ENCODE peak calls at places on chromosomes 1 and 21, in six cellular contexts. One of them, this sample, is unnamed.

GRCh38 chr1:235545294-235545930 is 41.2 kb upstream of the B3GALNT2 start:
- DNase-seq in psoas muscle: no peak
- DNase-seq in Peyer's patch: no peak
- DNase-seq in spleen: no peak
- DNase-seq in AG09309: no peak
- DNase-seq in sigmoid colon: no peak
- DNase-seq in this sample: no peak

GRCh38 chr21:46555678-46556077 is 49.2 kb downstream of the S100B start:
- DNase-seq in spleen: no peak
- DNase-seq in sigmoid colon: no peak
- DNase-seq in psoas muscle: no peak
- DNase-seq in Peyer's patch: no peak
- DNase-seq in AG09309: no peak
- DNase-seq in this sample: no peak

GRCh38 chr1:164645921-164646320 is 86.9 kb downstream of the PBX1 start:
- DNase-seq in psoas muscle: no peak
- DNase-seq in AG09309: no peak
- DNase-seq in spleen: no peak
- DNase-seq in Peyer's patch: no peak
- DNase-seq in sigmoid colon: no peak
- DNase-seq in this sample: no peak

GRCh38 chr1:11391327-11391726 is 87.6 kb upstream of the DISP3 start:
- DNase-seq in spleen: no peak
- DNase-seq in AG09309: no peak
- DNase-seq in sigmoid colon: no peak
- DNase-seq in Peyer's patch: no peak
- DNase-seq in psoas muscle: no peak
- DNase-seq in this sample: no peak

GRCh38 chr1:115164940-115165718 is 75.8 kb upstream of the TSPAN2 start:
- DNase-seq in Peyer's patch: no peak
- DNase-seq in psoas muscle: no peak
- DNase-seq in spleen: no peak
- DNase-seq in sigmoid colon: no peak
- DNase-seq in AG09309: no peak
- DNase-seq in this sample: no peak

GRCh38 chr1:243910612-243911011 is 60.6 kb upstream of the AKT3 start:
- DNase-seq in psoas muscle: no peak
- DNase-seq in AG09309: no peak
- DNase-seq in spleen: no peak
- DNase-seq in sigmoid colon: no peak
- DNase-seq in Peyer's patch: no peak
- DNase-seq in this sample: peak; percentile 4

GRCh38 chr1:107963601-107964396 is 1.2 kb downstream of the VAV3 start:
- DNase-seq in AG09309: no peak
- DNase-seq in Peyer's patch: peak; percentile 72
- DNase-seq in sigmoid colon: peak; percentile 59
- DNase-seq in spleen: peak; percentile 89
- DNase-seq in psoas muscle: peak; percentile 13
- DNase-seq in this sample: peak; percentile 91

GRCh38 chr1:172948457-172948856 is 102.3 kb downstream of the TNFSF18 start:
- DNase-seq in Peyer's patch: no peak
- DNase-seq in AG09309: peak; percentile 61
- DNase-seq in sigmoid colon: no peak
- DNase-seq in spleen: no peak
- DNase-seq in psoas muscle: no peak
- DNase-seq in this sample: no peak

GRCh38 chr1:218674280-218674773 is 329.2 kb downstream of the TGFB2 start:
- DNase-seq in spleen: no peak
- DNase-seq in sigmoid colon: no peak
- DNase-seq in psoas muscle: no peak
- DNase-seq in Peyer's patch: no peak
- DNase-seq in AG09309: no peak
- DNase-seq in this sample: no peak

GRCh38 chr1:159012495-159012894 is 2.8 kb downstream of the IFI16 start:
- DNase-seq in Peyer's patch: peak; percentile 67
- DNase-seq in AG09309: no peak
- DNase-seq in psoas muscle: no peak
- DNase-seq in sigmoid colon: no peak
- DNase-seq in spleen: peak; percentile 76
- DNase-seq in this sample: peak; percentile 90

GRCh38 chr1:205351984-205352713 is 4.6 kb downstream of the KLHDC8A start:
- DNase-seq in psoas muscle: no peak
- DNase-seq in Peyer's patch: no peak
- DNase-seq in spleen: no peak
- DNase-seq in sigmoid colon: no peak
- DNase-seq in AG09309: no peak
- DNase-seq in this sample: no peak

GRCh38 chr1:228018125-228018398 is 11.3 kb downstream of the WNT3A start:
- DNase-seq in sigmoid colon: no peak
- DNase-seq in psoas muscle: no peak
- DNase-seq in Peyer's patch: no peak
- DNase-seq in spleen: no peak
- DNase-seq in AG09309: no peak
- DNase-seq in this sample: no peak

GRCh38 chr1:67840449-67840848 is 7.2 kb upstream of the GNG12 start:
- DNase-seq in psoas muscle: no peak
- DNase-seq in sigmoid colon: no peak
- DNase-seq in AG09309: peak; percentile 75
- DNase-seq in spleen: no peak
- DNase-seq in Peyer's patch: no peak
- DNase-seq in this sample: no peak

GRCh38 chr1:59150537-59151386 is 146.1 kb upstream of the FGGY start:
- DNase-seq in AG09309: peak; percentile 98
- DNase-seq in sigmoid colon: peak; percentile 96
- DNase-seq in Peyer's patch: peak; percentile 29
- DNase-seq in psoas muscle: peak; percentile 87
- DNase-seq in spleen: no peak
- DNase-seq in this sample: peak; percentile 69

GRCh38 chr21:37917612-37918011 is 1.4 kb upstream of the KCNJ6 start:
- DNase-seq in sigmoid colon: no peak
- DNase-seq in AG09309: no peak
- DNase-seq in Peyer's patch: no peak
- DNase-seq in psoas muscle: no peak
- DNase-seq in spleen: no peak
- DNase-seq in this sample: no peak

GRCh38 chr21:14600569-14601308 is 54.6 kb upstream of the SAMSN1 start:
- DNase-seq in AG09309: no peak
- DNase-seq in spleen: no peak
- DNase-seq in psoas muscle: no peak
- DNase-seq in Peyer's patch: no peak
- DNase-seq in sigmoid colon: no peak
- DNase-seq in this sample: no peak

GRCh38 chr1:100440075-100440809 is 87.9 kb downstream of the CDC14A start:
- DNase-seq in spleen: no peak
- DNase-seq in AG09309: no peak
- DNase-seq in psoas muscle: no peak
- DNase-seq in Peyer's patch: peak; percentile 51
- DNase-seq in sigmoid colon: no peak
- DNase-seq in this sample: peak; percentile 14

GRCh38 chr1:92399076-92399475 is 87.6 kb downstream of the GFI1 start:
- DNase-seq in psoas muscle: no peak
- DNase-seq in sigmoid colon: no peak
- DNase-seq in spleen: no peak
- DNase-seq in AG09309: no peak
- DNase-seq in Peyer's patch: no peak
- DNase-seq in this sample: peak; percentile 81

GRCh38 chr1:902802-903201 is 20.9 kb upstream of the SAMD11 start:
- DNase-seq in sigmoid colon: no peak
- DNase-seq in Peyer's patch: peak; percentile 6
- DNase-seq in spleen: no peak
- DNase-seq in psoas muscle: peak; percentile 10
- DNase-seq in AG09309: no peak
- DNase-seq in this sample: peak; percentile 0

DNA sequence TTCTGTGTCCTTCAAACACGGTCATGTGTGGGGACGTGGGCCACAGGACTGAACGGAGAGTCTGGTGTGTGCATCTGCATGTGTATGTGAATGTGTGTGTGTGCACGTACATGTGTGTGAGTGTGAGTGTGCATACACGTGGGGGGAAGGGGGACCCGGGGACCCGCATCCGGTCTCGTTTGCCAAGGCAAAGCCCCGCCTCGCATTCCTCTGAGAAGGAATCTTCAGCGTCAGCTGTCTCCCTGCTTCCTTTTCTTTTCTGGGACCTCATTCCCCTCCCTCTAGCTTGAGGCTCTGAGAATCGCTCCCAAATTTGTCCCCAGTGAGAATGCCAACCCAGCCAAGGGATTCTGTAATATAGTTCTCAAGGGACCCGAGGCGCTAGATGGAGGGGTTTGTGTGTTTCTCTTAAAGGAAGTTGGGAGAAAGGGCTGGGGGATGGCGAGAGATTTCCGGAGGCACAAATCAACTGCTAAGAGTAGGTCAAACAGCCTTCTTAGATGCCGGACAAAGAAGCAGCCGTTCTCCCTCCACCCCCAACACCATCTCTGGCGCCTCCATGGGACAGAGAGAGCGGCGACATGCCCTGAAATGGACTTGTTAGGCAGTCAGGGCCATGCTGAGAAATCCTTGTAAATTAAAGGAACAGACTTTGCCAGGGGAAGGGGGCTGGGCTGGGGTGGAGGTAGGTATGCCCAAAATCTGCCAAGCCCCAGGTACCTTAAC is 6.6 kb downstream of the IFFO2 start:
- DNase-seq in spleen: no peak
- DNase-seq in sigmoid colon: peak; percentile 84
- DNase-seq in AG09309: no peak
- DNase-seq in psoas muscle: peak; percentile 47
- DNase-seq in Peyer's patch: no peak
- DNase-seq in this sample: peak; percentile 79
- H3K4me3 ChIP-seq in spleen: peak overlapping the region; percentile 33
- H3K4me3 ChIP-seq in sigmoid colon: peak overlapping the region; percentile 31
- H3K4me3 ChIP-seq in AG09309: peak overlapping the region; percentile 38
- H3K4me3 ChIP-seq in psoas muscle: peak overlapping the region; percentile 56
- H3K4me3 ChIP-seq in Peyer's patch: no peak overlapping the region
- H3K4me3 ChIP-seq in this sample: peak overlapping the region; percentile 77

GRCh38 chr1:53470155-53470554 is 11.0 kb downstream of the DMRTB1 start:
- DNase-seq in psoas muscle: peak; percentile 74
- DNase-seq in Peyer's patch: peak; percentile 18
- DNase-seq in spleen: peak; percentile 75
- DNase-seq in sigmoid colon: no peak
- DNase-seq in AG09309: peak; percentile 13
- DNase-seq in this sample: no peak
- TF ChIP-seq CTCF in psoas muscle: peak; percentile 47
- TF ChIP-seq CTCF in Peyer's patch: peak; percentile 46
- TF ChIP-seq CTCF in spleen: peak; percentile 42
- TF ChIP-seq CTCF in sigmoid colon: peak; percentile 17
- TF ChIP-seq CTCF in AG09309: peak; percentile 67
- TF ChIP-seq CTCF in this sample: no peak

DNA sequence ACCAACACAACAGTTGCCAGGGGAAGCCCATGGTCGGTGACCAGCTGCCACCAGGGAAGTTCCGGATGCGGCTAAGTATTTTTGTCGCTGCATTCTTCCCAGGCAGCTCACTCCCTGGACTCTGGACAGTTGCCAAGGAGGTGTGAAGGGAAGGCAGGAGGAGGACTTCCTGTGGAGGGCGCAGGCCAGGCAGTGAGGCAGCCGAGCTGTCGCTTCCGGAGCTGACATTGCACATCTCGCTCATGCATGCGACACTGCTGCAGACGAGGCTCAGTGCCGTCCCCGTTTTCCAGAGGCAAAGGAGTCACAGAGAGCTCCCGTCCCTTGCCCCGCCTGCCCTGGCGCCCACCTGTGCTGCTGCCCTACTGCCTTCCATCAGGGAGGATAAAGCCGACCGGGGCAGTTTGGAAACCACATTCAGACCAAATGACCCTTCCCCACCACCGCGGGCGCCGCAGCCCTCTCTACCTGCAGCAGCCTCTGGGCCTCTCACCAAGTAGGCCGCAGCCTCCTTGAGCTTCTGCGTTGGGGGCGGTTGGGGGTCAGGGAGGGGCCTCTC is 81.4 kb downstream of the NENF start:
- DNase-seq in psoas muscle: peak; percentile 38
- DNase-seq in sigmoid colon: peak; percentile 70
- DNase-seq in AG09309: no peak
- DNase-seq in spleen: no peak
- DNase-seq in Peyer's patch: no peak
- DNase-seq in this sample: peak; percentile 32
- H3K4me3 ChIP-seq in psoas muscle: peak overlapping the region; percentile 49
- H3K4me3 ChIP-seq in sigmoid colon: peak overlapping the region; percentile 14
- H3K4me3 ChIP-seq in AG09309: no peak overlapping the region
- H3K4me3 ChIP-seq in spleen: peak overlapping the region; percentile 11
- H3K4me3 ChIP-seq in Peyer's patch: no peak overlapping the region
- H3K4me3 ChIP-seq in this sample: no peak overlapping the region

GRCh38 chr1:70143052-70143659 is 62.2 kb downstream of the LRRC40 start:
- DNase-seq in spleen: no peak
- DNase-seq in Peyer's patch: no peak
- DNase-seq in sigmoid colon: no peak
- DNase-seq in AG09309: peak; percentile 28
- DNase-seq in psoas muscle: no peak
- DNase-seq in this sample: no peak
- TF ChIP-seq CTCF in spleen: no peak
- TF ChIP-seq CTCF in Peyer's patch: no peak
- TF ChIP-seq CTCF in sigmoid colon: no peak
- TF ChIP-seq CTCF in AG09309: peak; percentile 59
- TF ChIP-seq CTCF in psoas muscle: peak; percentile 36
- TF ChIP-seq CTCF in this sample: no peak

GRCh38 chr1:8871965-8872399 is 6.5 kb downstream of the ENO1 start:
- DNase-seq in sigmoid colon: no peak
- DNase-seq in spleen: no peak
- DNase-seq in Peyer's patch: no peak
- DNase-seq in AG09309: no peak
- DNase-seq in psoas muscle: no peak
- DNase-seq in this sample: no peak

GRCh38 chr1:8874230-8875201 is 4.0 kb downstream of the ENO1 start:
- DNase-seq in Peyer's patch: no peak
- DNase-seq in sigmoid colon: no peak
- DNase-seq in spleen: no peak
- DNase-seq in psoas muscle: no peak
- DNase-seq in AG09309: no peak
- DNase-seq in this sample: no peak

GRCh38 chr1:8873001-8873400 is 5.5 kb downstream of the ENO1 start:
- DNase-seq in spleen: no peak
- DNase-seq in sigmoid colon: no peak
- DNase-seq in Peyer's patch: no peak
- DNase-seq in AG09309: no peak
- DNase-seq in psoas muscle: no peak
- DNase-seq in this sample: no peak

GRCh38 chr1:8875216-8875861 is 3.1 kb downstream of the ENO1 start:
- DNase-seq in spleen: no peak
- DNase-seq in psoas muscle: no peak
- DNase-seq in Peyer's patch: no peak
- DNase-seq in sigmoid colon: no peak
- DNase-seq in AG09309: no peak
- DNase-seq in this sample: no peak

GRCh38 chr1:8873506-8874229 is 4.8 kb downstream of the ENO1 start:
- DNase-seq in AG09309: peak; percentile 97
- DNase-seq in psoas muscle: peak; percentile 87
- DNase-seq in spleen: peak; percentile 91
- DNase-seq in sigmoid colon: peak; percentile 90
- DNase-seq in Peyer's patch: peak; percentile 35
- DNase-seq in this sample: peak; percentile 44
- H3K4me3 ChIP-seq in AG09309: no peak overlapping the region
- H3K4me3 ChIP-seq in psoas muscle: peak overlapping the region; percentile 72
- H3K4me3 ChIP-seq in spleen: no peak overlapping the region
- H3K4me3 ChIP-seq in sigmoid colon: no peak overlapping the region
- H3K4me3 ChIP-seq in Peyer's patch: no peak overlapping the region
- H3K4me3 ChIP-seq in this sample: peak overlapping the region; percentile 56